ENCODE peak calls at places on chromosome X, in six cellular contexts. I is PC-3, U is SJSA1, B is OCI-LY7, P is uterus, F is heart right ventricle. R is an unnamed sample.

GRCh38 chrX:65608021-65608420 is 59.4 kb upstream of the MSN start:
- DNase-seq in I (no peak), U (no peak), B (no peak), P (no peak), F (no peak), R (no peak)

GRCh38 chrX:45322382-45322781 is 121.7 kb upstream of the DIPK2B start:
- DNase-seq in I (peak; percentile 92), U (peak; percentile 32), B (peak; percentile 2), P (peak; percentile 58), F (peak; percentile 23), R (peak; percentile 9)

GRCh38 chrX:96372313-96373046 is 312.2 kb upstream of the DIAPH2 start:
- DNase-seq in I (peak; percentile 75), U (no peak), B (peak; percentile 21), P (no peak), F (no peak), R (no peak)

GRCh38 chrX:118550792-118551191 is 55.2 kb downstream of the DOCK11 start:
- DNase-seq in I (peak; percentile 62), U (no peak), B (no peak), P (no peak), F (no peak), R (no peak)

GRCh38 chrX:39335447-39336235 is 534.4 kb downstream of the MID1IP1 start:
- DNase-seq in I (no peak), U (no peak), B (no peak), P (no peak), F (no peak), R (no peak)

GRCh38 chrX:21778236-21778635 is 20.3 kb upstream of the SMPX start:
- DNase-seq in I (no peak), U (no peak), B (no peak), P (no peak), F (no peak), R (no peak)

GRCh38 chrX:101117701-101118100 is 19.7 kb downstream of the CENPI start:
- DNase-seq in I (no peak), U (no peak), B (no peak), P (no peak), F (no peak), R (no peak)

GRCh38 chrX:15441464-15441863 is 51.7 kb downstream of the PIR start:
- DNase-seq in I (no peak), U (no peak), B (no peak), P (no peak), F (peak; percentile 4), R (no peak)

GRCh38 chrX:65681810-65682209 is 14.4 kb downstream of the MSN start:
- DNase-seq in I (no peak), U (no peak), B (no peak), P (no peak), F (no peak), R (no peak)

GRCh38 chrX:8815460-8816065 is 14.4 kb upstream of the FAM9A start:
- DNase-seq in I (peak; percentile 82), U (peak; percentile 23), B (peak; percentile 39), P (no peak), F (peak; percentile 13), R (no peak)

GRCh38 chrX:7582191-7582590 is 260.8 kb upstream of the VCX start:
- DNase-seq in I (no peak), U (no peak), B (no peak), P (no peak), F (no peak), R (no peak)

GRCh38 chrX:19672211-19672814 is 157.0 kb upstream of the MAP3K15 start:
- DNase-seq in I (no peak), U (no peak), B (no peak), P (no peak), F (no peak), R (no peak)

GRCh38 chrX:123455693-123456092 is 271.6 kb downstream of the GRIA3 start:
- DNase-seq in I (no peak), U (no peak), B (no peak), P (no peak), F (no peak), R (no peak)

GRCh38 chrX:38999099-38999498 is 197.8 kb downstream of the MID1IP1 start:
- DNase-seq in I (no peak), U (no peak), B (no peak), P (no peak), F (no peak), R (no peak)

GRCh38 chrX:1465261-1466231 is 12.8 kb upstream of the ASMTL start:
- DNase-seq in I (no peak), U (no peak), B (no peak), P (no peak), F (peak; percentile 2), R (no peak)

GRCh38 chrX:1463581-1464281 is 11.0 kb upstream of the ASMTL start:
- DNase-seq in I (no peak), U (no peak), B (no peak), P (no peak), F (peak; percentile 1), R (no peak)

GRCh38 chrX:1466232-1466661 is 13.5 kb upstream of the ASMTL start:
- DNase-seq in I (no peak), U (no peak), B (no peak), P (no peak), F (peak; percentile 2), R (no peak)

GRCh38 chrX:1462596-1463251 is 10.0 kb upstream of the ASMTL start:
- DNase-seq in I (peak; percentile 52), U (peak; percentile 61), B (no peak), P (no peak), F (peak; percentile 66), R (no peak)

DNA sequence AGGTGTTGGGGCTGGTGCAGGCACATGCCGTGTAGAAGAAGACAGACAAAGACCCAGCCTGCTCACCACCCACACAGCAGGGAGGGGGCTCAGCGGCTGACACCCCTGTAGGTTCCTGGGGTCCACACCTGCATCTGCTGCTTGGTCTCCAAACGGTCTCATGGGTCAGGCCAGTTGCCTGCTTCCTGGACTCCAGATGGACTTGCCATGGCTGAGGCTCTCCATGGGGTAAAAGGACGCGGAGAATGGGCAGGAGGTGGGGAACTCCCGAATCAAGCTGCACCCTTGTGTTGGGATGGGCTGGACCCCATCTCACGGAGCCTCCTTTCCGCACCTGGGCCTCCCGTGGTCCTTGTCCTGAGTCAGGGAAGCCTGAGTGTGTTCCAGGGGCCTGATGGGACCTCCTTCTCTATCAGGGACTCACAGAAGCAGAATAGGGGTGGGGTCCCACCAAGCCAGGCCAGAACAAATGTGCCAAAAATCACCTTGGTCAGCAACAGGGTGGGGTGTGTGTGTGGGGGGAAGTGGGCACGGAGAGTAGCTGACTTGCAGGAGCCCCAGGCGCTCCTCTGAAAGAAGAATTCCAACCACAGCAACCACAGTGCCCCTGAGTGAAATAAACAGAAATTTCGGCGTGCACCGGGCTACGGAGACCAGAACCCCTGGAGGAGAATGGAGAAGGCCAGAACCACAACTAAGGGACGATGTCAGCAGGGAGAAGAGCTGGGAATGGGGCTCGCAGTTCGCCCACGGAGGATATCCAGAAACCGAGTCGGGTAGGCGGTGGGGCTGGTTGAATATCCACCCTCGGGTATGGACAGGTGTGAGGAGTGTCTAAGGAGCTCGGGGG is 11.8 kb upstream of the ASMTL start:
- DNase-seq in I (no peak), U (peak; percentile 21), B (no peak), P (no peak), F (peak; percentile 3), R (no peak)
- H3K27ac ChIP-seq in I (no peak overlapping the region), U (no peak overlapping the region), B (peak overlapping the region; percentile 38), P (no peak overlapping the region), F (no peak overlapping the region), R (no peak overlapping the region)

DNA sequence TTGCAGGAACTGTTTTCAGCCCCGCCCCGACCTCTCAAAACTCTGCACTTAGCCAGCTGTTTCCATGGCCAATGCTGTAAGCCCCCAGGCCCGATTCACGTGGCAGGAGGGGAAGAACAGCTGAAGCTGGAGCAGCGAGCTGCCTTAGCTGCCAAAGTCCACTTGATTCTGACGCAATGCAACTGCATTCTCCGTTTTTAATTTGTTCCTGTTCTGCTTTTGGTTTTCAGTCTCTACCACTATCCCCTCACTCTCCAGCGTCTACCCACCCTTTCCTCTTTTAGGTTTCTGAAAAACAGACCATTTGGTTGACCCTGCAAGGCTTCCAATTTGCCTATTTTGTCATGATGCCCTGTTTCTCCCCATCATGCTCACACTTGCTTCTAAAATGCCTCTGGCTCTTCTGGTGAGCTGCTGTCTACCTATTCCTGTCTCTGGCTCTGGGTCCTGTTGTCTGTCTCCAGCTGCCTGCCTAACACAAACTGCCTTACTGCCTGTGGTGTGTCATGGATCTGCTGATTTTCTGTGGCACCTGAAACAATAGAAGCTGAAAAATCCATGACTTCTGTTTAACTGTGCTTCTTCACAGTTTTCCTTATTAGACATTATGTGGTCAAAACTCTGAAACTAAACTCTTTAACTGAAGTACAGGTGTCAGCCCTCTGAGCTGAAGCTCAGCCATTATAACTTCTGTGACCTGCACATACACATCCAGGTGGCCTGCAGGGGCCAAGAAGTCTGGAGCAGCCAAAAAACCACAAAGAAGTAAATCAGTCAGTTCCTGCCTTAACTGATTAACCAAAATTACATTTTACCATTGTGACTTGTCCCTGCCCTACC is 160.5 kb upstream of the AGTR2 start:
- DNase-seq in I (no peak), U (no peak), B (no peak), P (no peak), F (peak; percentile 7), R (peak; percentile 10)
- H3K27ac ChIP-seq in I (no peak overlapping the region), U (no peak overlapping the region), B (no peak overlapping the region), P (no peak overlapping the region), F (no peak overlapping the region), R (no peak overlapping the region)

DNA sequence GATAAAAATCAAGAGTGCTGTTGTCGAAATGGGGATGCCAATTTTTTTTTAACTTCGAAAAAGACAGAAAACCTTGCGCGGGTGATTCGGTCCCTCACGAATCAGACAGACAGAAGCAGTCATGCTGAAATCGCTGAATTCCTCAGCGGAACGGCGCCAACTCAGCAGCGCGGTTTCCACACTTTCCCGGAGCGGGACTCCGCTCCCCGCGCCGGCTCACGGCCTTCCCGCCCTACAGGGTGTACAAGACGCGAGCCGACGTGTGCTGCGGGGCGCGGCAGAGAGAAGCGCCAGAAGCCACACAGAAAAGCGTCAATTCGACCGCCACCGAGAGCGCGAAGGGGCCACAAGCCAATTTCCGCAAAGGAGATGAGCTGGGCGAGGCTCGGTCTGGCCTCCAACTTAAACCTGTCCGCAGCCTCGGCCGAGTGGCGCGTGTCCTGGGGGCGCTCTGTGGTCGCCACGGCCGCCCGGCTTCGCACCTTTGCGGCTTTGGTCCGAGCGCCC is 1.3 kb downstream of the NEXMIF start:
- DNase-seq in I (no peak), U (no peak), B (no peak), P (peak; percentile 17), F (no peak), R (no peak)
- H3K27ac ChIP-seq in I (no peak overlapping the region), U (no peak overlapping the region), B (no peak overlapping the region), P (peak overlapping the region; percentile 71), F (no peak overlapping the region), R (no peak overlapping the region)

GRCh38 chrX:16577483-16578029 is 72.4 kb upstream of the S100G start:
- DNase-seq in I (no peak), U (no peak), B (no peak), P (no peak), F (no peak), R (no peak)

GRCh38 chrX:16573781-16574180 is 76.2 kb upstream of the S100G start:
- DNase-seq in I (peak; percentile 23), U (peak; percentile 46), B (no peak), P (no peak), F (no peak), R (no peak)

GRCh38 chrX:16579517-16579916 is 70.4 kb upstream of the S100G start:
- DNase-seq in I (no peak), U (no peak), B (no peak), P (no peak), F (no peak), R (no peak)

DNA sequence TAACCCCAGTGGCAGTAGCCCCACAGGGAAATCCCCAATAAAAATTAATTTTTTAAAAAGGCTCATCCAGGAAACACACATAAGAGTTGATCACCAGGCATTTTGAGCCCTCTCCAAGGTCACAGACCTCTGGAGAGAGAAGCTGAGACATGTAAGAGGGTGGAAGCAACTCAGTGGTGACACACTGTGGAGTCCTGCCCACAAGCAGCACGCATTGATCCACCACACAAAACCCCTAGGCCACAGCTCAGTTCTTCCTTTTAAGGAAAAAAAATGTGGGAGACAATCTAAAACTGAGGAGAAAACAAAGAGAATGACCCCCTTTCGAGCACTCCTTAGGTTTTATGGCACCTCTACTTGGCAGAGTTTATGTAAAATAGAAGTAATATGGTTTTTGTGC is 71.7 kb upstream of the S100G start:
- DNase-seq in I (peak; percentile 43), U (no peak), B (no peak), P (no peak), F (no peak), R (no peak)
- H3K27ac ChIP-seq in I (no peak overlapping the region), U (no peak overlapping the region), B (no peak overlapping the region), P (no peak overlapping the region), F (no peak overlapping the region), R (no peak overlapping the region)

R was measured in substantia nigra.